ENCODE peak calls at places on chromosomes 12 and 14, in four cellular contexts. Z is transverse colon, B is Peyer's patch, E is A549. X is an unnamed sample.
A peak's percentile ranks its signal among the peaks of the same experiment; 100 is the strongest.

GRCh38 chr14:89841855-89842254 is 112.7 kb downstream of the EFCAB11 start:
- DNase-seq in Z (no peak), B (no peak), E (no peak), X (no peak)

GRCh38 chr12:42893802-42894201 is 304.3 kb upstream of the PRICKLE1 start:
- DNase-seq in B (no peak), E (no peak), Z (no peak), X (no peak)

GRCh38 chr12:109822951-109823411 is 10.2 kb downstream of the TRPV4 start:
- DNase-seq in Z (no peak), E (no peak), B (no peak), X (peak; percentile 91)

GRCh38 chr12:93684716-93685115 is 7.5 kb downstream of the CRADD start:
- DNase-seq in B (no peak), Z (no peak), E (no peak), X (no peak)

GRCh38 chr12:12405882-12406281 is 49.0 kb downstream of the BORCS5 start:
- DNase-seq in Z (peak; percentile 77), E (peak; percentile 28), B (peak; percentile 86), X (peak; percentile 87)

GRCh38 chr12:12719496-12719895 is 2.3 kb downstream of the CDKN1B start:
- DNase-seq in E (no peak), B (no peak), Z (no peak), X (no peak)

GRCh38 chr12:24778486-24779304 is 170.2 kb downstream of the BCAT1 start:
- DNase-seq in B (no peak), Z (no peak), E (peak; percentile 5), X (no peak)

GRCh38 chr12:31749024-31749704 is 20.3 kb upstream of the AMN1 start:
- DNase-seq in Z (peak; percentile 86), E (peak; percentile 98), B (peak; percentile 91), X (peak; percentile 87)

GRCh38 chr12:91913651-91914050 is 232.0 kb downstream of the BTG1 start:
- DNase-seq in Z (no peak), B (no peak), E (no peak), X (no peak)

GRCh38 chr12:100959481-100959880 is 164.9 kb downstream of the ANO4 start:
- DNase-seq in Z (no peak), B (no peak), E (no peak), X (peak; percentile 7)

GRCh38 chr12:106329231-106329985 is 26.9 kb downstream of the TCP11L2 start:
- DNase-seq in E (no peak), B (no peak), Z (no peak), X (no peak)

GRCh38 chr14:61335876-61336275 is 14.5 kb downstream of the PRKCH start:
- DNase-seq in Z (no peak), E (no peak), B (no peak), X (no peak)

GRCh38 chr14:86035882-86036281 is 505.9 kb downstream of the FLRT2 start:
- DNase-seq in Z (no peak), B (no peak), E (no peak), X (no peak)

GRCh38 chr14:77372304-77372841 is 4.5 kb downstream of the TMED8 start:
- DNase-seq in Z (no peak), E (no peak), B (no peak), X (no peak)

GRCh38 chr14:36313898-36314297 is 6.5 kb downstream of the MBIP start:
- DNase-seq in E (no peak), B (no peak), Z (no peak), X (no peak)

GRCh38 chr12:52582489-52582888 is 8.8 kb upstream of the KRT74 start:
- DNase-seq in Z (no peak), B (no peak), E (no peak), X (no peak)

GRCh38 chr12:111166779-111167540 is 201.9 kb downstream of the PHETA1 start:
- DNase-seq in Z (peak; percentile 12), E (no peak), B (no peak), X (no peak)

GRCh38 chr12:128783129-128783574 is 40.6 kb downstream of the SLC15A4 start:
- DNase-seq in Z (no peak), E (no peak), B (no peak), X (no peak)

GRCh38 chr12:30999011-30999410 is 72.5 kb downstream of the TSPAN11 start:
- DNase-seq in E (no peak), Z (no peak), B (no peak), X (no peak)

GRCh38 chr12:52223411-52224039 is 9.5 kb upstream of the KRT7 start:
- DNase-seq in Z (no peak), B (peak; percentile 13), E (no peak), X (no peak)

GRCh38 chr14:100096656-100097055 is 31.4 kb downstream of the EVL start:
- DNase-seq in E (no peak), B (no peak), Z (no peak), X (no peak)

GRCh38 chr12:5318874-5319273 is 113.0 kb upstream of the NTF3 start:
- DNase-seq in B (peak; percentile 74), Z (peak; percentile 34), E (no peak), X (no peak)

GRCh38 chr12:30975581-30975980 is 49.0 kb downstream of the TSPAN11 start:
- DNase-seq in Z (no peak), B (no peak), E (no peak), X (no peak)

GRCh38 chr14:67187210-67187609 is 2.0 kb upstream of the GARIN2 start:
- DNase-seq in E (peak; percentile 72), B (no peak), Z (no peak), X (no peak)

GRCh38 chr14:102209224-102209966 is 69.7 kb downstream of the WDR20 start:
- DNase-seq in E (peak; percentile 27), Z (no peak), B (peak; percentile 40), X (no peak)

GRCh38 chr12:71556881-71557280 is 106.8 kb downstream of the ZFC3H1 start:
- DNase-seq in Z (no peak), B (no peak), E (peak; percentile 25), X (no peak)

GRCh38 chr14:39488600-39488999 is 56.4 kb upstream of the FBXO33 start:
- DNase-seq in B (no peak), Z (no peak), E (no peak), X (no peak)

GRCh38 chr14:77458249-77458950 is 507 bp downstream of the AHSA1 start:
- DNase-seq in E (peak; percentile 24), Z (peak; percentile 43), B (peak; percentile 62), X (peak; percentile 26)

GRCh38 chr12:10554228-10554970 is 48.7 kb downstream of the EIF2S3B start:
- DNase-seq in E (no peak), B (no peak), Z (no peak), X (no peak)

GRCh38 chr14:44640416-44640815 is 133.3 kb upstream of the FSCB start:
- DNase-seq in B (no peak), E (no peak), Z (no peak), X (no peak)

GRCh38 chr12:11728154-11728755 is 78.8 kb downstream of the ETV6 start:
- DNase-seq in Z (no peak), E (no peak), B (no peak), X (no peak)

GRCh38 chr14:62206456-62206855 is 444.2 kb downstream of the SNAPC1 start:
- DNase-seq in Z (no peak), B (no peak), E (no peak), X (no peak)

DNA sequence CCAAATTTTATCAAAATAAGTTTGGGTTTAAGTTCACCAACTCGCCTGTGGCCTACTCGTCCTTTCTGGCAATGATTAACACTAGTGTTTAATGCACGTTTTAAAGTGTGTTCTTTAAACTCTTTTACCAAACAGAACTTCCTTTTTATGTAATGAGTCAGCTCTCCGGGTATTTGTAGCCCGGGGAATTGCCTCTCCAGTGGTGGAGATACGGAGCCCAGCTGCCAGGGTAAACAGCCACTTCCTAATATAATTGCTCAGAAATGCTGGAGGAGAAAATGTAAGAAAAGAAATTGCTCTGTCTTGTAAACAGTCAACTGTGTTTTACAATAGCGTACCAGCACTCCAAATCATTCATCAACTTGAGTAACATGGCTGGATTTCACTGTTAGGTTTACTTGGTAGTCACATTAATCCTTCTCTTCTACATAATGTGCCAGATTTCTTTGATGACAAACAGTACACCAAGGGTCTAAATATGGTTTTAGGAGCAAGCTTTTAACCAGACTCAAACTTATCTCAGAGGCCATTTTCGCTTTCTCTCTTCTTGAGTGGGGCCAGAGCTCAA is 101.1 kb upstream of the SLC38A2 start:
- DNase-seq in E (peak; percentile 86), Z (peak; percentile 75), B (peak; percentile 79), X (peak; percentile 79)
- TF ChIP-seq POLR2A in E (no peak), Z (no peak), B (no peak), X (no peak)

GRCh38 chr12:27620121-27620520 is 76.1 kb upstream of the REP15 start:
- DNase-seq in B (no peak), E (no peak), Z (no peak), X (no peak)

GRCh38 chr12:27616356-27617150 is 79.7 kb upstream of the REP15 start:
- DNase-seq in B (no peak), Z (no peak), E (no peak), X (no peak)

GRCh38 chr12:27615331-27615891 is 80.8 kb upstream of the REP15 start:
- DNase-seq in E (no peak), B (no peak), Z (no peak), X (no peak)

GRCh38 chr12:27619308-27619707 is 76.9 kb upstream of the REP15 start:
- DNase-seq in E (peak; percentile 53), Z (no peak), B (no peak), X (no peak)

DNA sequence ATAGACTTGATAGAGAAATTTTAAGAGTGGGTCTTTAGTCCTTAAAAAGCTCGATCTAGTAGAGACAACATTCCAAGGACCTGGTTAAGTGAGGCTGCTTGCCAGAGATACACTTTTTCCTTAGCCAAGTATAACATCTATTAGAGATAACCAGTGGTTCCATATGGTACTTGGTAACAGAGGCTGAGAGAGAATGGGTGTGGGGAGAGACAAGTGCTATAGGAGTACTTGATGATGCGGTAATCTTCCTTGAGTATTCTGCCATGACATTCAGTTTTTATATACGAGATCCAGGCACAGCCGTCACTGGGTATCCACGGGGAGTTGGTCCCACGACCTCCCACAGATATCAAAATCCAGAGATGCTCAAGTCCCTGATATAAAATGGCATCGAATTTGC is 77.4 kb upstream of the REP15 start:
- DNase-seq in E (no peak), Z (no peak), B (no peak), X (no peak)
- H3K4me3 ChIP-seq in E (no peak overlapping the region), Z (no peak overlapping the region), B (no peak overlapping the region), X (no peak overlapping the region)

GRCh38 chr12:117210266-117210918 is 20.1 kb upstream of the FBXO21 start:
- DNase-seq in Z (no peak), E (no peak), B (no peak), X (no peak)
- TF ChIP-seq POLR2A in Z (no peak), E (no peak), B (no peak), X (no peak)

DNA sequence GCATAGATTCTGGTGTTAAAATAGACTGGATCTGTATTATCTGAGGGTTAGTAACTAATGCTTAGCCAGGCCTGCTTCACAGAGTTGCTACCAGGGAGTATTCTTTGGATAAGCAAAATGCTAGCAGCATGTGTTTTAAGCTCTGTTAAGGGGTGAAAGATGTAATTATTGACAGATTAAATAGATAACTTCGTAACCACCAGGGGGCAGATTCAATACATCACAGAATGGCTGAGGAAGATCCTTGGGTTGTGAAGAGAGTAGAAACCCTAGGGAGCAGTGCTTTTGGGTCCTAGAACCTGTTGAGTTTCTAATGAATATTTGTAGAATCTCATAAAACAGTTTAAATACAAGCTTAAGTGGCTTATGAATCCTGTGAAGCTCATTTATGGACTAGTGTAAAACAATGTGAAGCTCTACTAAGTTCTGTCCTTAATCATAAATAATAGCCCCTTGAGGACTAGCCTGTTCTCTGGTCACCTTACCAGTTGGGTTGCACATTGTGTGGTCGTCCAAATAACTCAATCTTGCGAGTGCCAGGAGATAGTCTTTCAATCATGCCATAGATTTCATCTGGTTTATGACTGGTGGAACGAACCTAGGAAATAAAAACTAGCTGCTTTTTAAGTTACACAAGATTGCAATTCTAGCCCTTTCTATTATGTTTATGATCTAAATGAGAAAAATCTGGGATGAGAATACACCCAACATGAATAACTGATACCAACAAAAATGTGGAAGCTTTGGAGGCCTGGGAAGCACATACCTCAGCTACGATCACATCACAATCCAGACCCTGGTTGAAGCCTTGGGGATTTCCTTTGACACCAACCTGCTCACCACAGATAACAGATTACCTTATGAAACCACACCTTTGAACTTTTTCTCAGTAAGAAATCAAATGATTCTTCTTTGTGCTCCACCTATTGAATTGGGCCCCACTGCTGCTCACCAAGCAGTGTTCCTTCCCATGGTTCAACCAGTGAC is 12.3 kb downstream of the METTL3 start:
- DNase-seq in B (no peak), Z (no peak), E (peak; percentile 49), X (no peak)
- H3K4me3 ChIP-seq in B (no peak overlapping the region), Z (no peak overlapping the region), E (no peak overlapping the region), X (no peak overlapping the region)

X was measured in body of pancreas.